ENCODE peak calls at places on chromosomes 4 and X, in four cellular contexts. K is H1, Z is K562, Y is GM12878. N is an unnamed sample.

GRCh38 chr4:3462790-3463415 is at the start of gene DOK7:
- DNase-seq in K (no peak), Z (peak; percentile 81), Y (no peak), N (no peak)

GRCh38 chr4:166252487-166253402 is 379.7 kb downstream of the TLL1 start:
- DNase-seq in K (no peak), Z (peak; percentile 5), Y (no peak), N (peak; percentile 37)

GRCh38 chr4:10055871-10056270 is 34.6 kb upstream of the SLC2A9 start:
- DNase-seq in K (no peak), Z (no peak), Y (no peak), N (no peak)

GRCh38 chr4:139933541-139933940 is 220.4 kb downstream of the MAML3 start:
- DNase-seq in K (no peak), Z (no peak), Y (no peak), N (no peak)

GRCh38 chr4:125187621-125188176 is 127.1 kb upstream of the FAT4 start:
- DNase-seq in K (no peak), Z (no peak), Y (no peak), N (no peak)

GRCh38 chr4:138334346-138335016 is 92.3 kb upstream of the SLC7A11 start:
- DNase-seq in K (no peak), Z (no peak), Y (no peak), N (no peak)

GRCh38 chrX:110286126-110286525 is 31.8 kb downstream of the AMMECR1 start:
- DNase-seq in K (no peak), Z (no peak), Y (no peak), N (peak; percentile 12)

GRCh38 chr4:7435411-7436095 is 823 bp upstream of the PSAPL1 start:
- DNase-seq in K (no peak), Z (no peak), Y (no peak), N (no peak)

GRCh38 chr4:114563536-114564315 is 34.9 kb upstream of the UGT8 start:
- DNase-seq in K (no peak), Z (no peak), Y (no peak), N (no peak)

GRCh38 chr4:108171541-108172230 is 3.0 kb upstream of the LEF1 start:
- DNase-seq in K (peak; percentile 69), Z (no peak), Y (no peak), N (no peak)

GRCh38 chrX:97471071-97471470 is 587.4 kb downstream of the RPA4 start:
- DNase-seq in K (no peak), Z (no peak), Y (no peak), N (no peak)

GRCh38 chr4:92381640-92382039 is 77.9 kb downstream of the GRID2 start:
- DNase-seq in K (no peak), Z (no peak), Y (no peak), N (no peak)

GRCh38 chr4:4271912-4272311 is 18.0 kb downstream of the LYAR start:
- DNase-seq in K (no peak), Z (peak; percentile 23), Y (no peak), N (no peak)

GRCh38 chr4:25258980-25259578 is 25.2 kb downstream of the PI4K2B start:
- DNase-seq in K (no peak), Z (no peak), Y (no peak), N (no peak)

GRCh38 chrX:13180807-13181206 is 136.4 kb upstream of the FAM9C start:
- DNase-seq in K (no peak), Z (no peak), Y (no peak), N (no peak)

GRCh38 chrX:140180585-140180984 is 215.3 kb upstream of the CXorf66 start:
- DNase-seq in K (no peak), Z (no peak), Y (no peak), N (no peak)

GRCh38 chr4:54585321-54586000 is 72.3 kb upstream of the KIT start:
- DNase-seq in K (no peak), Z (peak; percentile 28), Y (no peak), N (no peak)
- TF ChIP-seq EGR1 in K (no peak), Z (peak; percentile 71), Y (no peak), N (no peak)

DNA sequence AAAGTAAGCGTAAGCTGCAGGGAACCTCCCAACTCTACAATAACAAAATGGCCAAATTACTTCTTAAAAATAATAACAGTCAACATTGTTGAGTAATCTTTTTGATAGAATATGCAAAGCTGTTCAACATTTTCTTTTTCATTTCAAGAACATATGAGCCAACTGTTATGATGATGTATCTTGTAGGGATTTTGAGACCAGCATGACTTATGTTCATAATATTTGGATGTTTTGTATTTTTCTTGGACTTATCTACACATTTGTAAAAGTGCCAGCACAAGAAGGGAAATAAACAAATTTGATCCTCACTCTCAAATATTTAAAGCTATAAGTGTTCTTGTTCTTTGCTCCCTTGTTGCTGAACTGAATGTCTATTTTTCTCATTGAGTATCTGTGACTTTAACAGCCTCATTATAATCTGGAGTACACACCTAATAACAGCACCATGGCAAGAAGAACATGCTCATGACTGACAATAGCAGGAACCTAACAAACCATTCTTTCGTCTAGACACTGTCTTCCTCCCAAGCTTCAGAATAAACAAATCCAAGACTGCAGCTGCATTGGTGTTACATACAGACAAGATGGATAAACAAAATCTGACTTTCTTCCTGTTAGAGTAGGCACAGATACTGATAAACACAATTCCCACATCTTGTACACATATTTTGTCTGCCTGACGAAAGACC is 1049.7 kb downstream of the FAT4 start:
- DNase-seq in K (no peak), Z (no peak), Y (no peak), N (no peak)
- H2AFZ ChIP-seq in K (no peak overlapping the region), Z (no peak overlapping the region), Y (no peak overlapping the region), N (no peak overlapping the region)

GRCh38 chrX:120517936-120518335 is 42.8 kb downstream of the CUL4B start:
- DNase-seq in K (no peak), Z (no peak), Y (no peak), N (no peak)

DNA sequence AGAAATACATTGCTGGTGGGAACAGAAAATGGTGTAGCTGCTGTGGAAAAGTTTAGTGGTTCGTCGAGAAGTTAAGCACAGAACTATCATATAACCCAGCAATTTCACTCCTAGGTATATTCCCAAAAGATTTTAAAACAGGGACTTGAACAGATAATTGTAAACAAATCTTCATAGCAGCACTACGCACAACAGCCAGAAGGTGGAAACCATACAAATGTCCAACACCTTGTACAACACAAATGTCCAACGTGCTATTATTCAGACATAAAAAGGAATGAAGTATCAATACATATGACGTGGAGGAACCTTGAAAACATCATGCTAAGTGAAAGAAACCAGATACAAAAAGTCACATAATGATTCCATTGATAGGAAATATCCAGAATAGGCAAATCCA is 37.9 kb downstream of the CUL4B start:
- DNase-seq in K (no peak), Z (no peak), Y (no peak), N (no peak)
- TF ChIP-seq EGR1 in K (no peak), Z (no peak), Y (no peak), N (no peak)

GRCh38 chr4:153114771-153115321 is 89.4 kb upstream of the TRIM2 start:
- DNase-seq in K (no peak), Z (no peak), Y (no peak), N (peak; percentile 69)
- H2AFZ ChIP-seq in K (no peak overlapping the region), Z (no peak overlapping the region), Y (no peak overlapping the region), N (peak overlapping the region; percentile 97)

DNA sequence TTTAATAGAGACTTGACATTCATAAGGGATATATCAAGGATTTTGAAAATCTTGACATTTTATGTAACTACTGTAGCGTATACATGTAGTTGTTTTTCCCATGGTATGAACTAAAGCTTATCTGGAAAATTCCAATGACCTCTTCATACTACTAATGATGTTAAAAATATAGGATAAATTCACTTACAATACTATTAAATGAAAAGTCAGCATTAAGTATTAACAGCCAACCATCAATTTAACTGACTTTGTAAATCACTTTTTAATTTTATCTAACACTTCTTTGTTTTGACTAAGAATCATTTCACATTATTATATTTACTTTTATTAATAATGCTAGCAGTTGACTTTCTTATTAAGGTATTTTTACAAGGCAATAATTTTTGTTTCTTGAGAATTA is 34.2 kb downstream of the DCK start:
- DNase-seq in K (no peak), Z (no peak), Y (no peak), N (no peak)
- TF ChIP-seq EGR1 in K (no peak), Z (no peak), Y (no peak), N (no peak)

DNA sequence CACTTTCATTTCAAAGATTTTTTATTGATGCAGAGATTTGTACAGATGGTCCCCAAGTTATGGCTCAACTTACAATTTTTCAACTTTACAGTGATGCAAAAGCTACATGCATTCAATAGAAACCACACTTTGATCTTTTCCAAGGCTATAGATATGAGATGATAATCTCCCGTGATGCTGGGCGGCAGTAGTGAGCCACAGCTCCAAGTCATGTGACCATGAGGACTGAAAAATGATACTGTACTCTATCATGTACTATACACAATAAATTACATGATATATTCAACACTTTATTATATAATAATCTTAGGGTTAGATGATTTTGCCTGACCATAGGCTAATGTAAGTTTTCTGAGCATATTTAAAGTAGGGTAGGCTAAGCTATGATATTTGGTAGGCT is 14.0 kb upstream of the GASK1B start:
- DNase-seq in K (no peak), Z (no peak), Y (no peak), N (no peak)
- H2AFZ ChIP-seq in K (no peak overlapping the region), Z (no peak overlapping the region), Y (no peak overlapping the region), N (no peak overlapping the region)

GRCh38 chrX:39479856-39480255 is 617.9 kb downstream of the BCOR start:
- DNase-seq in K (no peak), Z (no peak), Y (no peak), N (no peak)

GRCh38 chrX:39484159-39484558 is 613.6 kb downstream of the BCOR start:
- DNase-seq in K (no peak), Z (no peak), Y (no peak), N (no peak)

GRCh38 chrX:39484669-39485068 is 613.1 kb downstream of the BCOR start:
- DNase-seq in K (no peak), Z (no peak), Y (no peak), N (no peak)

GRCh38 chrX:39477438-39478120 is 620.2 kb downstream of the BCOR start:
- DNase-seq in K (peak; percentile 81), Z (peak; percentile 34), Y (no peak), N (no peak)

DNA sequence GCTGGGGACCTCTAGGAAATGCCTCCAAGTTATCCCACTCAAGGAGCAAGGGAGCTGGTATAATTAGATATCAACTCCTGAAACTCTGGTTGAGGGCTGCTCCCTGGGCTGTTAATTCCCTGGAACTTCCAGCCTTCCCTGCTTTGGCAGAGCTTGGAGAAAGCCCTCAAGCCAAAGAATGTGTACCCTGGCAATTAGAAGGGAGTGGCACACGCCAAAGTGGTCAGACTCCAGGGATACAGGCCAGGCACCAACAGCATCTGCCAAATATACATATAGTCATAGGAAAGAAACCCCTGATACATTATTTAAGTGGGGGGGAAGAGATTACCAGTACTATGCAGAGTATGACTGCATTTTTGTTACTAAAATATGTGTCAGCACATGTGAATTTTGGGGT is 616.8 kb downstream of the BCOR start:
- DNase-seq in K (no peak), Z (no peak), Y (no peak), N (no peak)
- TF ChIP-seq EGR1 in K (no peak), Z (no peak), Y (no peak), N (no peak)

GRCh38 chr4:80252427-80252826 is 14.0 kb upstream of the FGF5 start:
- DNase-seq in K (no peak), Z (no peak), Y (no peak), N (no peak)
- H2AFZ ChIP-seq in K (no peak overlapping the region), Z (peak overlapping the region; percentile 88), Y (no peak overlapping the region), N (no peak overlapping the region)

DNA sequence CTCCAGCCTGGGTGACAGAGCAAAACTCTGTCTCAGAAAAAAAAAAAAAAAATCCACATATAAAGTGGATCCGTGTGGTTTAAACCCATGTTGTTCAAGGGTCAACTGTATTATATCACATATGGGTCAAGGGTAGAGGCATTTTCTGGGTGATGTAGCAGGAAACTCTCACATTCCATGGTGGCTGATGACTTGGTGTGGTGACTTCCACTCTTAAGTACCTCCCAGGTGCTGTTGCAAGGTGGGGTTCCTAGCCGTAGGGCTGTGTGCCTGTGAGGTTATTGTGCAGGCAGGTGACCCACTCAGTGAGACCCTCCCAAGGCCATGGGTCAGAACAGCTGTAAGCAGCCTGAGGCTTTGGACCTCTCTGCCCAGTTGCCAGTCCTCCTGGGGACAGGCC is 17.0 kb downstream of the ELF4 start:
- DNase-seq in K (no peak), Z (no peak), Y (no peak), N (no peak)
- TF ChIP-seq EGR1 in K (no peak), Z (no peak), Y (no peak), N (no peak)

N was measured in HCT116.